ENCODE peak calls at places on chromosomes 5 and 9, in five cellular contexts. U, J, L, F and P are unnamed samples.

GRCh38 chr9:99605016-99605743 is 216.5 kb upstream of the NR4A3 start:
- DNase-seq in F (no peak), U (no peak), L (no peak), J (no peak), P (no peak)

GRCh38 chr9:121288874-121289553 is 21.1 kb downstream of the GSN start:
- DNase-seq in U (peak), F (peak), L (peak), J (peak), P (peak)

GRCh38 chr5:139413153-139413552 is 9.3 kb upstream of the SPATA24 start:
- DNase-seq in U (no peak), F (no peak), L (no peak), J (no peak), P (no peak)

GRCh38 chr9:20012232-20012631 is 223.4 kb upstream of the SLC24A2 start:
- DNase-seq in U (no peak), F (no peak), L (no peak), J (no peak), P (no peak)

GRCh38 chr5:14144586-14145355 is 1.6 kb downstream of the TRIO start:
- DNase-seq in U (peak), F (no peak), L (peak), J (no peak), P (peak)

GRCh38 chr9:102038006-102038405 is 299.6 kb upstream of the GRIN3A start:
- DNase-seq in F (no peak), J (no peak), L (no peak), U (no peak), P (no peak)

GRCh38 chr5:133369161-133369783 is 243.1 kb downstream of the FSTL4 start:
- DNase-seq in L (no peak), J (no peak), F (no peak), U (no peak), P (no peak)

GRCh38 chr5:34690898-34691297 is 34.8 kb downstream of the RAI14 start:
- DNase-seq in L (no peak), F (no peak), J (no peak), U (no peak), P (no peak)

GRCh38 chr9:69816775-69817174 is 3.8 kb upstream of the CFAP95 start:
- DNase-seq in F (no peak), U (no peak), L (no peak), J (no peak), P (no peak)

GRCh38 chr9:81649475-81649874 is 39.9 kb downstream of the TLE1 start:
- DNase-seq in L (no peak), F (no peak), J (no peak), U (no peak), P (no peak)

GRCh38 chr5:68077349-68077894 is 138.1 kb upstream of the PIK3R1 start:
- DNase-seq in U (no peak), F (no peak), J (no peak), L (no peak), P (no peak)

GRCh38 chr9:90698874-90699440 is 56.3 kb upstream of the DIRAS2 start:
- DNase-seq in L (no peak), F (no peak), U (no peak), J (no peak), P (peak)

GRCh38 chr5:148179234-148179824 is 11.0 kb downstream of the SPINK14 start:
- DNase-seq in J (no peak), U (no peak), L (no peak), F (peak), P (peak)

GRCh38 chr5:174724484-174725260 is at the start of gene MSX2:
- DNase-seq in U (peak), F (peak), L (peak), J (peak), P (peak)

GRCh38 chr5:68239485-68239884 is 23.9 kb downstream of the PIK3R1 start:
- DNase-seq in F (no peak), J (peak), U (no peak), L (peak), P (peak)

GRCh38 chr9:2356391-2356790 is 265.2 kb upstream of the VLDLR start:
- DNase-seq in J (no peak), F (no peak), U (no peak), L (no peak), P (peak)

GRCh38 chr5:73311291-73312110 is 137.1 kb downstream of the FOXD1 start:
- DNase-seq in F (peak), L (no peak), U (peak), J (no peak), P (peak)

GRCh38 chr5:139650689-139651501 is 2.7 kb downstream of the CXXC5 start:
- DNase-seq in F (no peak), U (no peak), L (peak), J (no peak), P (no peak)

GRCh38 chr5:143613329-143613728 is 198.6 kb upstream of the HMHB1 start:
- DNase-seq in F (no peak), U (no peak), L (no peak), J (no peak), P (no peak)

GRCh38 chr9:129596541-129597328 is 24.2 kb downstream of the C9orf50 start:
- DNase-seq in J (no peak), F (no peak), L (no peak), U (peak), P (no peak)

GRCh38 chr5:154945695-154946301 is 4.9 kb downstream of the MRPL22 start:
- DNase-seq in L (no peak), J (no peak), U (no peak), F (no peak), P (peak)

GRCh38 chr5:167104351-167104750 is 1187.1 kb upstream of the WWC1 start:
- DNase-seq in J (no peak), L (no peak), U (no peak), F (no peak), P (no peak)

GRCh38 chr9:108521063-108521462 is 334.7 kb downstream of the ACTL7B start:
- DNase-seq in L (no peak), J (no peak), U (no peak), F (peak), P (peak)

GRCh38 chr9:77218612-77219011 is 41.3 kb downstream of the VPS13A start:
- DNase-seq in L (no peak), F (peak), U (no peak), J (no peak), P (no peak)

GRCh38 chr9:19720374-19720773 is 68.5 kb downstream of the SLC24A2 start:
- DNase-seq in U (no peak), J (no peak), L (no peak), F (peak), P (no peak)

GRCh38 chr9:127854169-127854833 is at the start of gene ENG:
- DNase-seq in F (no peak), J (no peak), L (no peak), U (no peak), P (peak)

GRCh38 chr9:91302831-91303230 is 58.9 kb downstream of the AUH start:
- DNase-seq in J (no peak), F (peak), U (no peak), L (no peak), P (peak)

GRCh38 chr9:18748106-18748719 is 274.3 kb downstream of the ADAMTSL1 start:
- DNase-seq in L (no peak), J (no peak), U (no peak), F (no peak), P (no peak)

GRCh38 chr9:77876091-77876490 is 155.5 kb downstream of the GNAQ start:
- DNase-seq in F (no peak), L (no peak), U (peak), J (no peak), P (no peak)

GRCh38 chr5:179618923-179619554 is 4.4 kb downstream of the HNRNPH1 start:
- DNase-seq in J (no peak), U (no peak), L (no peak), F (no peak), P (no peak)